ENCODE peak calls at places on chromosomes 3 and 15, in six cellular contexts. One of them, this sample, is unnamed.

GRCh38 chr15:69390575-69390974 is 23.6 kb upstream of the KIF23 start:
- DNase-seq in B cell: no peak
- DNase-seq in HFF-Myc: no peak
- DNase-seq in body of pancreas: no peak
- DNase-seq in progenitor cell of endocrine pancreas: no peak
- DNase-seq in foreskin fibroblast: peak; percentile 70
- DNase-seq in this sample: no peak

GRCh38 chr3:1609416-1609815 is 489.2 kb upstream of the CNTN4 start:
- DNase-seq in B cell: no peak
- DNase-seq in HFF-Myc: no peak
- DNase-seq in body of pancreas: no peak
- DNase-seq in progenitor cell of endocrine pancreas: no peak
- DNase-seq in foreskin fibroblast: no peak
- DNase-seq in this sample: no peak

GRCh38 chr15:41233367-41233771 is 2.3 kb downstream of the CHP1 start:
- DNase-seq in B cell: no peak
- DNase-seq in HFF-Myc: peak; percentile 48
- DNase-seq in body of pancreas: no peak
- DNase-seq in progenitor cell of endocrine pancreas: no peak
- DNase-seq in foreskin fibroblast: peak; percentile 69
- DNase-seq in this sample: no peak

GRCh38 chr15:39666671-39667070 is 85.8 kb downstream of the THBS1 start:
- DNase-seq in B cell: no peak
- DNase-seq in HFF-Myc: no peak
- DNase-seq in body of pancreas: no peak
- DNase-seq in progenitor cell of endocrine pancreas: no peak
- DNase-seq in foreskin fibroblast: peak; percentile 16
- DNase-seq in this sample: no peak

GRCh38 chr15:63198315-63198714 is 8.9 kb downstream of the RAB8B start:
- DNase-seq in B cell: no peak
- DNase-seq in HFF-Myc: no peak
- DNase-seq in body of pancreas: no peak
- DNase-seq in progenitor cell of endocrine pancreas: no peak
- DNase-seq in foreskin fibroblast: no peak
- DNase-seq in this sample: no peak

GRCh38 chr3:192915306-192915705 is 2.4 kb downstream of the MB21D2 start:
- DNase-seq in B cell: no peak
- DNase-seq in HFF-Myc: peak; percentile 66
- DNase-seq in body of pancreas: no peak
- DNase-seq in progenitor cell of endocrine pancreas: no peak
- DNase-seq in foreskin fibroblast: peak; percentile 55
- DNase-seq in this sample: no peak

GRCh38 chr3:46490338-46491084 is 7.3 kb upstream of the RTP3 start:
- DNase-seq in B cell: no peak
- DNase-seq in HFF-Myc: no peak
- DNase-seq in body of pancreas: no peak
- DNase-seq in progenitor cell of endocrine pancreas: no peak
- DNase-seq in foreskin fibroblast: no peak
- DNase-seq in this sample: no peak

GRCh38 chr3:11021611-11022011 is 29.1 kb downstream of the SLC6A1 start:
- DNase-seq in B cell: no peak
- DNase-seq in HFF-Myc: no peak
- DNase-seq in body of pancreas: no peak
- DNase-seq in progenitor cell of endocrine pancreas: no peak
- DNase-seq in foreskin fibroblast: no peak
- DNase-seq in this sample: no peak

GRCh38 chr3:186268616-186269448 is 93.2 kb downstream of the DGKG start:
- DNase-seq in B cell: no peak
- DNase-seq in HFF-Myc: no peak
- DNase-seq in body of pancreas: no peak
- DNase-seq in progenitor cell of endocrine pancreas: no peak
- DNase-seq in foreskin fibroblast: no peak
- DNase-seq in this sample: no peak

GRCh38 chr3:74532446-74532845 is 82.0 kb downstream of the CNTN3 start:
- DNase-seq in B cell: no peak
- DNase-seq in HFF-Myc: peak; percentile 14
- DNase-seq in body of pancreas: no peak
- DNase-seq in progenitor cell of endocrine pancreas: no peak
- DNase-seq in foreskin fibroblast: peak; percentile 89
- DNase-seq in this sample: no peak

GRCh38 chr3:147616998-147617619 is 207.9 kb downstream of the ZIC1 start:
- DNase-seq in B cell: no peak
- DNase-seq in HFF-Myc: peak; percentile 2
- DNase-seq in body of pancreas: no peak
- DNase-seq in progenitor cell of endocrine pancreas: no peak
- DNase-seq in foreskin fibroblast: no peak
- DNase-seq in this sample: no peak

GRCh38 chr3:11631822-11632221 is 11.9 kb downstream of the VGLL4 start:
- DNase-seq in B cell: no peak
- DNase-seq in HFF-Myc: no peak
- DNase-seq in body of pancreas: no peak
- DNase-seq in progenitor cell of endocrine pancreas: no peak
- DNase-seq in foreskin fibroblast: no peak
- DNase-seq in this sample: no peak

GRCh38 chr3:40024526-40024925 is 215.1 kb downstream of the MYRIP start:
- DNase-seq in B cell: no peak
- DNase-seq in HFF-Myc: no peak
- DNase-seq in body of pancreas: no peak
- DNase-seq in progenitor cell of endocrine pancreas: no peak
- DNase-seq in foreskin fibroblast: no peak
- DNase-seq in this sample: no peak

GRCh38 chr15:59011262-59011947 is 23.9 kb downstream of the RNF111 start:
- DNase-seq in B cell: no peak
- DNase-seq in HFF-Myc: no peak
- DNase-seq in body of pancreas: no peak
- DNase-seq in progenitor cell of endocrine pancreas: no peak
- DNase-seq in foreskin fibroblast: no peak
- DNase-seq in this sample: no peak

GRCh38 chr15:69338535-69339213 is 40.0 kb downstream of the PAQR5 start:
- DNase-seq in B cell: no peak
- DNase-seq in HFF-Myc: no peak
- DNase-seq in body of pancreas: no peak
- DNase-seq in progenitor cell of endocrine pancreas: no peak
- DNase-seq in foreskin fibroblast: no peak
- DNase-seq in this sample: no peak

GRCh38 chr3:14539384-14540208 is 546 bp downstream of the GRIP2 start:
- DNase-seq in B cell: no peak
- DNase-seq in HFF-Myc: no peak
- DNase-seq in body of pancreas: no peak
- DNase-seq in progenitor cell of endocrine pancreas: no peak
- DNase-seq in foreskin fibroblast: no peak
- DNase-seq in this sample: no peak

GRCh38 chr3:120454076-120454689 is 3.4 kb upstream of the FSTL1 start:
- DNase-seq in B cell: no peak
- DNase-seq in HFF-Myc: no peak
- DNase-seq in body of pancreas: no peak
- DNase-seq in progenitor cell of endocrine pancreas: no peak
- DNase-seq in foreskin fibroblast: no peak
- DNase-seq in this sample: no peak

GRCh38 chr3:99484871-99485270 is 153.5 kb upstream of the COL8A1 start:
- DNase-seq in B cell: no peak
- DNase-seq in HFF-Myc: no peak
- DNase-seq in body of pancreas: no peak
- DNase-seq in progenitor cell of endocrine pancreas: no peak
- DNase-seq in foreskin fibroblast: no peak
- DNase-seq in this sample: no peak

GRCh38 chr3:12709334-12709733 is 45.4 kb upstream of the RAF1 start:
- DNase-seq in B cell: no peak
- DNase-seq in HFF-Myc: no peak
- DNase-seq in body of pancreas: no peak
- DNase-seq in progenitor cell of endocrine pancreas: no peak
- DNase-seq in foreskin fibroblast: no peak
- DNase-seq in this sample: no peak

GRCh38 chr15:95712785-95713184 is 617.7 kb upstream of the NR2F2 start:
- DNase-seq in B cell: no peak
- DNase-seq in HFF-Myc: no peak
- DNase-seq in body of pancreas: no peak
- DNase-seq in progenitor cell of endocrine pancreas: no peak
- DNase-seq in foreskin fibroblast: peak; percentile 34
- DNase-seq in this sample: no peak

GRCh38 chr3:56775931-56776461 is 25.8 kb downstream of the ARHGEF3 start:
- DNase-seq in B cell: no peak
- DNase-seq in HFF-Myc: no peak
- DNase-seq in body of pancreas: no peak
- DNase-seq in progenitor cell of endocrine pancreas: no peak
- DNase-seq in foreskin fibroblast: no peak
- DNase-seq in this sample: no peak

GRCh38 chr15:59271595-59272201 is 65.1 kb downstream of the LDHAL6B start:
- DNase-seq in B cell: no peak
- DNase-seq in HFF-Myc: no peak
- DNase-seq in body of pancreas: no peak
- DNase-seq in progenitor cell of endocrine pancreas: no peak
- DNase-seq in foreskin fibroblast: no peak
- DNase-seq in this sample: no peak

GRCh38 chr15:40939909-40940801 is 11.0 kb downstream of the DLL4 start:
- DNase-seq in B cell: no peak
- DNase-seq in HFF-Myc: no peak
- DNase-seq in body of pancreas: no peak
- DNase-seq in progenitor cell of endocrine pancreas: no peak
- DNase-seq in foreskin fibroblast: no peak
- DNase-seq in this sample: no peak

GRCh38 chr15:101503296-101503599 is 13.7 kb upstream of the PCSK6 start:
- DNase-seq in B cell: no peak
- DNase-seq in HFF-Myc: no peak
- DNase-seq in body of pancreas: no peak
- DNase-seq in progenitor cell of endocrine pancreas: no peak
- DNase-seq in foreskin fibroblast: no peak
- DNase-seq in this sample: no peak

GRCh38 chr15:74319596-74320357 is 47.7 kb downstream of the CYP11A1 start:
- DNase-seq in B cell: no peak
- DNase-seq in HFF-Myc: no peak
- DNase-seq in body of pancreas: no peak
- DNase-seq in progenitor cell of endocrine pancreas: no peak
- DNase-seq in foreskin fibroblast: no peak
- DNase-seq in this sample: no peak

GRCh38 chr3:130242850-130243569 is 102.5 kb upstream of the COL6A5 start:
- DNase-seq in B cell: no peak
- DNase-seq in HFF-Myc: no peak
- DNase-seq in body of pancreas: no peak
- DNase-seq in progenitor cell of endocrine pancreas: no peak
- DNase-seq in foreskin fibroblast: no peak
- DNase-seq in this sample: no peak
- TF ChIP-seq CTCF in B cell: no peak
- TF ChIP-seq CTCF in HFF-Myc: peak; percentile 23
- TF ChIP-seq CTCF in body of pancreas: peak; percentile 24
- TF ChIP-seq CTCF in progenitor cell of endocrine pancreas: no peak
- TF ChIP-seq CTCF in foreskin fibroblast: no peak
- TF ChIP-seq CTCF in this sample: no peak

GRCh38 chr3:178950676-178951075 is 120.9 kb downstream of the ZMAT3 start:
- DNase-seq in B cell: no peak
- DNase-seq in HFF-Myc: no peak
- DNase-seq in body of pancreas: no peak
- DNase-seq in progenitor cell of endocrine pancreas: no peak
- DNase-seq in foreskin fibroblast: peak; percentile 2
- DNase-seq in this sample: no peak

GRCh38 chr3:178949896-178950295 is 121.7 kb downstream of the ZMAT3 start:
- DNase-seq in B cell: no peak
- DNase-seq in HFF-Myc: no peak
- DNase-seq in body of pancreas: no peak
- DNase-seq in progenitor cell of endocrine pancreas: no peak
- DNase-seq in foreskin fibroblast: no peak
- DNase-seq in this sample: no peak

GRCh38 chr3:178948546-178948945 is 123.1 kb downstream of the ZMAT3 start:
- DNase-seq in B cell: no peak
- DNase-seq in HFF-Myc: no peak
- DNase-seq in body of pancreas: no peak
- DNase-seq in progenitor cell of endocrine pancreas: no peak
- DNase-seq in foreskin fibroblast: no peak
- DNase-seq in this sample: no peak

DNA sequence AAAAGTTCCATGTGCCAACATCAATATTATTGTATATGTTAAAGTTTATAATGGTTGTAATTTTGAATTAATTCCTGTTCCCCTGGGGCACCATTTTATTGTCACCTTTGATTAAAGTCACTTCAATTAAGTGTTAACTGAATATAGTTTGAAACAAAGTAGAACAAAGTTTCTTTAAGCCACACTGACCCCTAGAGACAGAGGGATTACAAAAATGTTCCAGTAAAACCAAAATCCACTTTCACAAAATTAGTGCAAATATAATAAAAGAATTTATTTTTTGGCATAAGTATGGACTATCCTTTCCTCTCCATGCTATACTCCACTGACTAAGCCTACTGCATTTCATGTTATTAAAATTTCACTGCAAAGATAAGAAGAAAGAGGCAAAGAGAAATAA is 123.9 kb downstream of the ZMAT3 start:
- DNase-seq in B cell: no peak
- DNase-seq in HFF-Myc: no peak
- DNase-seq in body of pancreas: no peak
- DNase-seq in progenitor cell of endocrine pancreas: no peak
- DNase-seq in foreskin fibroblast: no peak
- DNase-seq in this sample: no peak
- TF ChIP-seq CTCF in B cell: no peak
- TF ChIP-seq CTCF in HFF-Myc: no peak
- TF ChIP-seq CTCF in body of pancreas: no peak
- TF ChIP-seq CTCF in progenitor cell of endocrine pancreas: peak; percentile 16
- TF ChIP-seq CTCF in foreskin fibroblast: no peak
- TF ChIP-seq CTCF in this sample: no peak

GRCh38 chr3:4801924-4802323 is 177.3 kb upstream of the BHLHE40 start:
- DNase-seq in B cell: no peak
- DNase-seq in HFF-Myc: no peak
- DNase-seq in body of pancreas: no peak
- DNase-seq in progenitor cell of endocrine pancreas: no peak
- DNase-seq in foreskin fibroblast: no peak
- DNase-seq in this sample: no peak
- TF ChIP-seq CTCF in B cell: no peak
- TF ChIP-seq CTCF in HFF-Myc: no peak
- TF ChIP-seq CTCF in body of pancreas: no peak
- TF ChIP-seq CTCF in progenitor cell of endocrine pancreas: no peak
- TF ChIP-seq CTCF in foreskin fibroblast: no peak
- TF ChIP-seq CTCF in this sample: no peak

GRCh38 chr3:122679467-122680291 is 960 bp upstream of the PARP14 start:
- DNase-seq in B cell: peak; percentile 42
- DNase-seq in HFF-Myc: no peak
- DNase-seq in body of pancreas: peak; percentile 24
- DNase-seq in progenitor cell of endocrine pancreas: no peak
- DNase-seq in foreskin fibroblast: peak; percentile 19
- DNase-seq in this sample: peak; percentile 15
- TF ChIP-seq CTCF in B cell: peak; percentile 40
- TF ChIP-seq CTCF in HFF-Myc: no peak
- TF ChIP-seq CTCF in body of pancreas: no peak
- TF ChIP-seq CTCF in progenitor cell of endocrine pancreas: no peak
- TF ChIP-seq CTCF in foreskin fibroblast: peak; percentile 3
- TF ChIP-seq CTCF in this sample: no peak

GRCh38 chr3:82163907-82164520 is 402.6 kb upstream of the GBE1 start:
- DNase-seq in B cell: no peak
- DNase-seq in HFF-Myc: no peak
- DNase-seq in body of pancreas: no peak
- DNase-seq in progenitor cell of endocrine pancreas: no peak
- DNase-seq in foreskin fibroblast: no peak
- DNase-seq in this sample: no peak
- TF ChIP-seq CTCF in B cell: peak; percentile 38
- TF ChIP-seq CTCF in HFF-Myc: no peak
- TF ChIP-seq CTCF in body of pancreas: no peak
- TF ChIP-seq CTCF in progenitor cell of endocrine pancreas: peak; percentile 64
- TF ChIP-seq CTCF in foreskin fibroblast: peak; percentile 15
- TF ChIP-seq CTCF in this sample: peak; percentile 38